ENCODE peak calls at places on chromosomes 6 and 20, in six cellular contexts. I, Q, H, S, L and B are unnamed samples.

GRCh38 chr6:132153221-132153896 is 202.2 kb upstream of the CCN2 start:
- DNase-seq in I (no peak), Q (no peak), H (no peak), S (no peak), L (no peak), B (no peak)

GRCh38 chr6:97459535-97459934 is 176.5 kb upstream of the MMS22L start:
- DNase-seq in I (no peak), Q (no peak), H (no peak), S (no peak), L (no peak), B (no peak)

GRCh38 chr6:127956260-127956888 is 55.5 kb upstream of the THEMIS start:
- DNase-seq in I (no peak), Q (no peak), H (no peak), S (no peak), L (peak), B (no peak)

GRCh38 chr6:25769983-25770382 is 15.4 kb downstream of the SLC17A4 start:
- DNase-seq in I (no peak), Q (no peak), H (no peak), S (no peak), L (no peak), B (no peak)

GRCh38 chr20:2455771-2456497 is 14.7 kb downstream of the SNRPB start:
- DNase-seq in I (no peak), Q (no peak), H (no peak), S (no peak), L (no peak), B (no peak)

GRCh38 chr20:52972190-52972937 is at the start of gene TSHZ2:
- DNase-seq in I (peak), Q (peak), H (no peak), S (peak), L (peak), B (peak)

GRCh38 chr20:63098195-63098810 is 91.5 kb upstream of the BHLHE23 start:
- DNase-seq in I (no peak), Q (no peak), H (no peak), S (no peak), L (no peak), B (no peak)

GRCh38 chr20:20743511-20744169 is 31.2 kb upstream of the RALGAPA2 start:
- DNase-seq in I (peak), Q (no peak), H (no peak), S (no peak), L (peak), B (no peak)

GRCh38 chr6:108811490-108811889 is 36.7 kb upstream of the ARMC2 start:
- DNase-seq in I (no peak), Q (no peak), H (no peak), S (no peak), L (no peak), B (no peak)